ENCODE peak calls at places on chromosomes 13 and 19, in four cellular contexts. One of them, this sample, is unnamed.

GRCh38 chr19:18366027-18366435 is 19.9 kb upstream of the GDF15 start:
- DNase-seq in K562: no peak
- DNase-seq in H1: no peak
- DNase-seq in HepG2: no peak
- DNase-seq in this sample: no peak

GRCh38 chr13:27007166-27007565 is 164.4 kb downstream of the USP12 start:
- DNase-seq in K562: no peak
- DNase-seq in H1: no peak
- DNase-seq in HepG2: no peak
- DNase-seq in this sample: no peak

GRCh38 chr19:35935911-35936737 is at the start of gene LRFN3:
- DNase-seq in K562: peak; percentile 62
- DNase-seq in H1: peak; percentile 85
- DNase-seq in HepG2: peak; percentile 21
- DNase-seq in this sample: no peak

GRCh38 chr13:110312669-110313031 is 5.6 kb downstream of the COL4A2 start:
- DNase-seq in K562: no peak
- DNase-seq in H1: no peak
- DNase-seq in HepG2: no peak
- DNase-seq in this sample: no peak

GRCh38 chr19:16363852-16364230 is 39.2 kb downstream of the KLF2 start:
- DNase-seq in K562: no peak
- DNase-seq in H1: no peak
- DNase-seq in HepG2: no peak
- DNase-seq in this sample: no peak

GRCh38 chr19:18764591-18765051 is 26.5 kb downstream of the COMP start:
- DNase-seq in K562: no peak
- DNase-seq in H1: no peak
- DNase-seq in HepG2: no peak
- DNase-seq in this sample: no peak

GRCh38 chr19:7442423-7442822 is 46.4 kb downstream of the PEX11G start:
- DNase-seq in K562: no peak
- DNase-seq in H1: no peak
- DNase-seq in HepG2: no peak
- DNase-seq in this sample: no peak

GRCh38 chr13:100128373-100128772 is 39.5 kb downstream of the PCCA start:
- DNase-seq in K562: peak; percentile 19
- DNase-seq in H1: no peak
- DNase-seq in HepG2: peak; percentile 24
- DNase-seq in this sample: no peak

GRCh38 chr19:35107541-35107939 is 8.1 kb upstream of the FXYD3 start:
- DNase-seq in K562: peak; percentile 80
- DNase-seq in H1: no peak
- DNase-seq in HepG2: peak; percentile 90
- DNase-seq in this sample: no peak

GRCh38 chr13:109162248-109163051 is 533.0 kb downstream of the MYO16 start:
- DNase-seq in K562: no peak
- DNase-seq in H1: no peak
- DNase-seq in HepG2: no peak
- DNase-seq in this sample: peak; percentile 98

GRCh38 chr19:45364696-45365095 is 5.7 kb downstream of the ERCC2 start:
- DNase-seq in K562: no peak
- DNase-seq in H1: no peak
- DNase-seq in HepG2: no peak
- DNase-seq in this sample: no peak

GRCh38 chr13:37944476-37945442 is 75.2 kb upstream of the TRPC4 start:
- DNase-seq in K562: no peak
- DNase-seq in H1: no peak
- DNase-seq in HepG2: no peak
- DNase-seq in this sample: no peak

GRCh38 chr13:49371943-49372636 is 71.8 kb downstream of the CAB39L start:
- DNase-seq in K562: no peak
- DNase-seq in H1: no peak
- DNase-seq in HepG2: peak; percentile 86
- DNase-seq in this sample: no peak

GRCh38 chr13:112467236-112467635 is 91.1 kb downstream of the SPACA7 start:
- DNase-seq in K562: no peak
- DNase-seq in H1: peak; percentile 39
- DNase-seq in HepG2: no peak
- DNase-seq in this sample: no peak

GRCh38 chr19:23098286-23098685 is 18.5 kb upstream of the ZNF730 start:
- DNase-seq in K562: no peak
- DNase-seq in H1: no peak
- DNase-seq in HepG2: no peak
- DNase-seq in this sample: no peak

GRCh38 chr19:17950310-17951150 is 16.4 kb upstream of the KCNN1 start:
- DNase-seq in K562: peak; percentile 29
- DNase-seq in H1: peak; percentile 70
- DNase-seq in HepG2: no peak
- DNase-seq in this sample: no peak

GRCh38 chr19:6417713-6418561 is 6.7 kb downstream of the KHSRP start:
- DNase-seq in K562: no peak
- DNase-seq in H1: peak; percentile 65
- DNase-seq in HepG2: no peak
- DNase-seq in this sample: no peak

GRCh38 chr19:43594710-43595604 is 977 bp downstream of the IRGQ start:
- DNase-seq in K562: peak; percentile 52
- DNase-seq in H1: peak; percentile 83
- DNase-seq in HepG2: peak; percentile 47
- DNase-seq in this sample: no peak

GRCh38 chr13:99215466-99215865 is 14.8 kb downstream of the UBAC2 start:
- DNase-seq in K562: no peak
- DNase-seq in H1: no peak
- DNase-seq in HepG2: no peak
- DNase-seq in this sample: no peak

GRCh38 chr13:110942248-110942981 is 27.5 kb upstream of the ANKRD10 start:
- DNase-seq in K562: no peak
- DNase-seq in H1: no peak
- DNase-seq in HepG2: no peak
- DNase-seq in this sample: peak; percentile 64

GRCh38 chr19:45151821-45152503 is 8.8 kb downstream of the NKPD1 start:
- DNase-seq in K562: no peak
- DNase-seq in H1: no peak
- DNase-seq in HepG2: no peak
- DNase-seq in this sample: no peak

GRCh38 chr13:110008816-110009215 is 222.4 kb upstream of the IRS2 start:
- DNase-seq in K562: no peak
- DNase-seq in H1: no peak
- DNase-seq in HepG2: no peak
- DNase-seq in this sample: no peak

GRCh38 chr19:2477732-2478191 is 1.8 kb downstream of the GADD45B start:
- DNase-seq in K562: no peak
- DNase-seq in H1: no peak
- DNase-seq in HepG2: no peak
- DNase-seq in this sample: no peak

GRCh38 chr13:91398413-91399188 is at the start of gene GPC5:
- DNase-seq in K562: peak; percentile 100
- DNase-seq in H1: peak; percentile 92
- DNase-seq in HepG2: peak; percentile 15
- DNase-seq in this sample: no peak

GRCh38 chr13:41458939-41459753 is 1.8 kb downstream of the RGCC start:
- DNase-seq in K562: peak; percentile 63
- DNase-seq in H1: peak; percentile 59
- DNase-seq in HepG2: peak; percentile 30
- DNase-seq in this sample: no peak

GRCh38 chr13:113579686-113580085 is 4.9 kb upstream of the TFDP1 start:
- DNase-seq in K562: no peak
- DNase-seq in H1: peak; percentile 24
- DNase-seq in HepG2: no peak
- DNase-seq in this sample: no peak

GRCh38 chr13:98407575-98407974 is 169.3 kb downstream of the STK24 start:
- DNase-seq in K562: no peak
- DNase-seq in H1: no peak
- DNase-seq in HepG2: no peak
- DNase-seq in this sample: no peak

GRCh38 chr13:33524086-33524485 is 238.5 kb upstream of the STARD13 start:
- DNase-seq in K562: no peak
- DNase-seq in H1: no peak
- DNase-seq in HepG2: no peak
- DNase-seq in this sample: no peak

GRCh38 chr13:113861433-113862030 is 2.3 kb downstream of the GAS6 start:
- DNase-seq in K562: no peak
- DNase-seq in H1: peak; percentile 51
- DNase-seq in HepG2: no peak
- DNase-seq in this sample: no peak

GRCh38 chr13:23918208-23918607 is 20.9 kb upstream of the C1QTNF9B start:
- DNase-seq in K562: no peak
- DNase-seq in H1: no peak
- DNase-seq in HepG2: no peak
- DNase-seq in this sample: no peak

GRCh38 chr13:98672947-98673545 is 79.4 kb downstream of the SLC15A1 start:
- DNase-seq in K562: peak; percentile 54
- DNase-seq in H1: peak; percentile 76
- DNase-seq in HepG2: peak; percentile 81
- DNase-seq in this sample: peak; percentile 13

GRCh38 chr13:105920375-105920774 is 615.1 kb downstream of the EFNB2 start:
- DNase-seq in K562: no peak
- DNase-seq in H1: no peak
- DNase-seq in HepG2: no peak
- DNase-seq in this sample: no peak

GRCh38 chr19:58569191-58569942 is 3.8 kb downstream of the MZF1 start:
- DNase-seq in K562: no peak
- DNase-seq in H1: no peak
- DNase-seq in HepG2: no peak
- DNase-seq in this sample: no peak

GRCh38 chr19:4042731-4043082 is 24.0 kb downstream of the ZBTB7A start:
- DNase-seq in K562: no peak
- DNase-seq in H1: no peak
- DNase-seq in HepG2: no peak
- DNase-seq in this sample: no peak

GRCh38 chr13:99930925-99931324 is 40.6 kb downstream of the ZIC5 start:
- DNase-seq in K562: no peak
- DNase-seq in H1: no peak
- DNase-seq in HepG2: no peak
- DNase-seq in this sample: no peak

GRCh38 chr13:111153977-111154332 is 38.8 kb downstream of the ARHGEF7 start:
- DNase-seq in K562: peak; percentile 45
- DNase-seq in H1: no peak
- DNase-seq in HepG2: peak; percentile 38
- DNase-seq in this sample: no peak

GRCh38 chr19:41327076-41327475 is 17.1 kb downstream of the CCDC97 start:
- DNase-seq in K562: no peak
- DNase-seq in H1: no peak
- DNase-seq in HepG2: no peak
- DNase-seq in this sample: no peak

GRCh38 chr19:41328818-41329220 is 18.8 kb downstream of the CCDC97 start:
- DNase-seq in K562: no peak
- DNase-seq in H1: no peak
- DNase-seq in HepG2: no peak
- DNase-seq in this sample: no peak

GRCh38 chr19:41328157-41328817 is 18.3 kb downstream of the CCDC97 start:
- DNase-seq in K562: no peak
- DNase-seq in H1: no peak
- DNase-seq in HepG2: no peak
- DNase-seq in this sample: no peak

GRCh38 chr19:41325947-41326706 is 16.2 kb downstream of the CCDC97 start:
- DNase-seq in K562: no peak
- DNase-seq in H1: peak; percentile 53
- DNase-seq in HepG2: peak; percentile 56
- DNase-seq in this sample: no peak

GRCh38 chr19:41327499-41328156 is 17.7 kb downstream of the CCDC97 start:
- DNase-seq in K562: no peak
- DNase-seq in H1: peak; percentile 71
- DNase-seq in HepG2: no peak
- DNase-seq in this sample: no peak
- TF ChIP-seq KDM1A in K562: no peak
- TF ChIP-seq KDM1A in H1: no peak
- TF ChIP-seq KDM1A in HepG2: no peak
- TF ChIP-seq KDM1A in this sample: no peak

GRCh38 chr13:45372189-45373115 is 31.5 kb upstream of the TPT1 start:
- DNase-seq in K562: no peak
- DNase-seq in H1: no peak
- DNase-seq in HepG2: no peak
- DNase-seq in this sample: no peak

GRCh38 chr13:45368571-45368970 is 27.6 kb upstream of the TPT1 start:
- DNase-seq in K562: no peak
- DNase-seq in H1: no peak
- DNase-seq in HepG2: no peak
- DNase-seq in this sample: no peak

GRCh38 chr13:45373116-45373606 is 32.2 kb upstream of the TPT1 start:
- DNase-seq in K562: no peak
- DNase-seq in H1: no peak
- DNase-seq in HepG2: no peak
- DNase-seq in this sample: no peak

GRCh38 chr13:45369116-45369515 is 28.1 kb upstream of the TPT1 start:
- DNase-seq in K562: no peak
- DNase-seq in H1: no peak
- DNase-seq in HepG2: no peak
- DNase-seq in this sample: no peak

DNA sequence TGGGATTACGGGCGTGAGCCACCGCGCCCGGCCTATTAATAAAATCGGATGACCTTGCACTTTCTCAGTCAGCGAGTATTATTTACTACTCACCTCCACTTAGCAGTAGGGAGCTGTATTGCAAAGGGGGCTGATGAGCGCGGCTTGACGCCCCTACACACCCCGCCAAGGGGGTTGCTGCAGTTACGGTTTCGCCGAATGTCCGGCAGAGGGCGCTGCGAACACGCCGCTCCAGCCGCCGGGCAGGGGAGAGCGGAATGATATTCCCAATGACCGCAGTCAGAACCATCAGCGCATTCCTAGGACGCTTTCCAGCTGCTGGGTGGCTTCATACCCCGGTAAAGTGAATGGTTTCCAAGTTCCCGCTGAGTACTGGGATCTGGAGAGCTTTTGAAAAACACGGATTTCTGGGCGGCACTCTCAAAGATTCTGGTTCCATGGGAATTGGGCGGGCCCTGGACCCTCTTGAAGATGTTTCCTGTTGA is 30.0 kb upstream of the TPT1 start:
- DNase-seq in K562: peak; percentile 73
- DNase-seq in H1: peak; percentile 92
- DNase-seq in HepG2: no peak
- DNase-seq in this sample: no peak
- H3K4me2 ChIP-seq in K562: no peak overlapping the region
- H3K4me2 ChIP-seq in H1: no peak overlapping the region
- H3K4me2 ChIP-seq in HepG2: no peak overlapping the region
- H3K4me2 ChIP-seq in this sample: no peak overlapping the region

DNA sequence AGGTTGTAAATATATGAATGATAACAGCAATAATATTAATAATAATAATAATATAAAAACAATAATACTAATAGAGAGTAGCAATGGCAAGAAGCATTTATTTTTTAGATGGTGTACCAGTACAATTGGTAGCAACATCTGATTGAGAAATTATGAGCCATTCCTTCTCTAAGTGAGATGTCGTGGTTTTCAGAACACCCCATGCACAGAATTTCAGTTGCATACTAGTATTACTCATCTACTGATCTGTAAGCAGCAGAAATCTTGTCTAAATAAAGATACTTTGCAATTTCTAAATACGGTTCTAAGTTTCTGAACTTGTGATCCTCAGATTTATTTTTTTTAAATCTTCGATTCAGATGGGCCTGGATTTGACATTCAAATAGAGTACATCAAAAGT is 788.0 kb upstream of the ATXN8OS start:
- DNase-seq in K562: no peak
- DNase-seq in H1: no peak
- DNase-seq in HepG2: no peak
- DNase-seq in this sample: no peak
- TF ChIP-seq ATF2 in K562: no peak
- TF ChIP-seq ATF2 in H1: no peak
- TF ChIP-seq ATF2 in HepG2: no peak
- TF ChIP-seq ATF2 in this sample: no peak

GRCh38 chr19:31633014-31633413 is 283.8 kb upstream of the TSHZ3 start:
- DNase-seq in K562: no peak
- DNase-seq in H1: no peak
- DNase-seq in HepG2: no peak
- DNase-seq in this sample: no peak
- TF ChIP-seq KDM1A in K562: no peak
- TF ChIP-seq KDM1A in H1: no peak
- TF ChIP-seq KDM1A in HepG2: no peak
- TF ChIP-seq KDM1A in this sample: no peak

This sample was measured in GM12878.